ENCODE peak calls at places on chromosomes 5 and 9, in five cellular contexts. I, Z, N, H and U are unnamed samples.

GRCh38 chr9:127723450-127723849 is 7.6 kb downstream of the TTC16 start:
- DNase-seq in H (no peak), I (no peak), N (no peak), Z (no peak), U (no peak)

GRCh38 chr5:128084228-128085167 is 932 bp downstream of the SLC12A2 start:
- DNase-seq in I (peak), H (peak), Z (peak), N (peak), U (peak)

GRCh38 chr5:81971086-81971693 is 633 bp upstream of the ATG10 start:
- DNase-seq in I (no peak), H (peak), Z (peak), N (no peak), U (no peak)

GRCh38 chr9:131410051-131410491 is 16.2 kb downstream of the PRRC2B start:
- DNase-seq in I (no peak), N (no peak), Z (no peak), H (no peak), U (no peak)

GRCh38 chr9:101530076-101530711 is 3.5 kb upstream of the RNF20 start:
- DNase-seq in H (peak), N (peak), Z (peak), I (peak), U (peak)

GRCh38 chr9:16304301-16304700 is 566.2 kb downstream of the BNC2 start:
- DNase-seq in Z (peak), H (no peak), I (peak), N (no peak), U (no peak)

GRCh38 chr5:61299254-61299653 is 32.8 kb upstream of the ZSWIM6 start:
- DNase-seq in I (no peak), N (no peak), Z (no peak), H (no peak), U (no peak)

GRCh38 chr9:110130791-110131416 is 77.1 kb downstream of the C9orf152 start:
- DNase-seq in Z (no peak), N (no peak), H (no peak), I (no peak), U (no peak)

GRCh38 chr5:67164856-67165523 is 31.6 kb downstream of the CD180 start:
- DNase-seq in I (no peak), Z (no peak), N (no peak), H (no peak), U (no peak)

GRCh38 chr5:96794757-96795156 is 13.0 kb downstream of the ERAP1 start:
- DNase-seq in I (no peak), Z (no peak), N (no peak), H (no peak), U (no peak)

GRCh38 chr5:73887688-73888087 is 261.7 kb downstream of the ARHGEF28 start:
- DNase-seq in H (no peak), N (no peak), Z (no peak), I (no peak), U (no peak)

GRCh38 chr5:126103050-126103449 is 320.2 kb upstream of the GRAMD2B start:
- DNase-seq in N (no peak), I (no peak), H (no peak), Z (no peak), U (no peak)

GRCh38 chr9:127805620-127806019 is 2.9 kb downstream of the FPGS start:
- DNase-seq in N (peak), H (no peak), I (peak), Z (peak), U (no peak)

GRCh38 chr9:114238919-114239879 is 83.7 kb upstream of the ORM1 start:
- DNase-seq in H (peak), N (no peak), I (peak), Z (peak), U (no peak)

GRCh38 chr9:132644251-132644650 is 25.5 kb downstream of the DDX31 start:
- DNase-seq in Z (no peak), I (no peak), H (no peak), N (no peak), U (no peak)

GRCh38 chr5:118953652-118954005 is 34.7 kb downstream of the DTWD2 start:
- DNase-seq in H (no peak), I (no peak), N (no peak), Z (no peak), U (no peak)

GRCh38 chr9:124348831-124349230 is 66.4 kb downstream of the PSMB7 start:
- DNase-seq in Z (no peak), N (no peak), I (no peak), H (no peak), U (no peak)

GRCh38 chr5:58127486-58128220 is 332.2 kb downstream of the PLK2 start:
- DNase-seq in I (no peak), N (no peak), Z (no peak), H (no peak), U (no peak)

GRCh38 chr9:111961011-111961410 is 64.4 kb downstream of the UGCG start:
- DNase-seq in H (no peak), Z (no peak), I (no peak), N (no peak), U (no peak)

GRCh38 chr5:132220476-132220875 is 7.2 kb downstream of the P4HA2 start:
- DNase-seq in N (no peak), Z (peak), H (no peak), I (no peak), U (no peak)

GRCh38 chr5:143248822-143249579 is 154.5 kb downstream of the NR3C1 start:
- DNase-seq in I (no peak), N (no peak), H (peak), Z (peak), U (no peak)

GRCh38 chr9:134315716-134316443 is 10.4 kb upstream of the RXRA start:
- DNase-seq in N (no peak), I (no peak), H (no peak), Z (no peak), U (no peak)

GRCh38 chr5:179608131-179608581 is 15.3 kb downstream of the HNRNPH1 start:
- DNase-seq in N (no peak), H (no peak), I (no peak), Z (peak), U (no peak)

GRCh38 chr5:73321757-73322452 is 126.7 kb downstream of the FOXD1 start:
- DNase-seq in Z (no peak), H (peak), I (no peak), N (no peak), U (no peak)

GRCh38 chr5:98268162-98268860 is 505.2 kb upstream of the RGMB start:
- DNase-seq in H (no peak), N (no peak), Z (no peak), I (no peak), U (no peak)

GRCh38 chr9:127562841-127563523 is 49.1 kb upstream of the STXBP1 start:
- DNase-seq in N (no peak), I (no peak), Z (peak), H (peak), U (no peak)

GRCh38 chr5:158155087-158155486 is 296.1 kb upstream of the CLINT1 start:
- DNase-seq in I (no peak), N (no peak), H (no peak), Z (no peak), U (no peak)

GRCh38 chr9:113590991-113591898 is 127.7 kb downstream of the RGS3 start:
- DNase-seq in H (peak), I (peak), Z (peak), N (peak), U (peak)

GRCh38 chr5:52789378-52789777 is 1.7 kb downstream of the ITGA1 start:
- DNase-seq in H (no peak), Z (no peak), I (no peak), N (no peak), U (no peak)

GRCh38 chr9:100309992-100310391 is 42.8 kb downstream of the TEX10 start:
- DNase-seq in I (no peak), N (no peak), H (no peak), Z (no peak), U (no peak)

GRCh38 chr9:76394896-76395244 is 644 bp upstream of the RFK start:
- DNase-seq in N (peak), H (peak), I (peak), Z (peak), U (no peak)

GRCh38 chr5:171770153-171770552 is 15.5 kb upstream of the SMIM23 start:
- DNase-seq in I (peak), H (no peak), N (peak), Z (no peak), U (no peak)

GRCh38 chr5:141855265-141856029 is 22.8 kb downstream of the PCDH1 start:
- DNase-seq in Z (no peak), I (no peak), N (no peak), H (no peak), U (no peak)

GRCh38 chr9:79477955-79478751 is 93.6 kb upstream of the TLE4 start:
- DNase-seq in N (peak), H (peak), I (peak), Z (peak), U (peak)

DNA sequence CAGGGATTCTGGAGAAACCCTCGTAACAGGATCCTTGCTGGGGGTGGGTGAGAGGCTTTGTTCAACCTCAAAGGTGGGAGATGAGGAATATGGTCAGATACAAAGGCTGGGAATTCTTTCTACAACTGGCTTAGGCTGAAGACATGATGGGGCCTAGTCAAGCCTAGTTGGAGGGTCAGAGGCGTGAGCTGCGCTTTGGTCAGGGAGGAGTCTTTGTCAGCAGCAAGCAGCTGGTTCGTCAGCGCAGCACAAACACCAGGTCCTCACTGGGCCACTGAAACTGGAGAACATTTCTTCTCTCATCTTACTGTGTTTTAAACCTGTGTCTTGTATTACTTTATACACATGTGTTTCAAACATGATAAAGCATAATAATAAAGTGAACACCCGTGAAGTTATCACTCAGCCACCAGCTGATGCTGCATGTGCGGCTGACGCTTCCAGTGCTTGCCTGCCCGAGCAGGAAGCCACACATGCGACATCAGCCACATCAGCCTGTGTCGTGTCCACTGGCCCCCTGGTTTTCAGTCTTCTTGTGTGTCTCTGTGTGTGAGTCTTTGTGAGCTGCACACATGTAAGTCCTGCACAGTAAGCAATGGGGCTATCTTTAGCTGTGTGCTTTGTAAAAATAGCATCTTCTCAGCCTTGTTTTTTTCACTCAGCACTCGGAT is 81.5 kb downstream of the WNK2 start:
- DNase-seq in Z (no peak), H (no peak), N (no peak), I (no peak), U (no peak)
- H3K27ac ChIP-seq in Z (no peak), H (no peak), N (no peak), I (no peak), U (no peak)

GRCh38 chr5:160500776-160501175 is 79.1 kb downstream of the PTTG1 start:
- DNase-seq in Z (peak), I (no peak), N (no peak), H (no peak), U (no peak)

GRCh38 chr5:160508780-160509361 is 87.2 kb downstream of the PTTG1 start:
- DNase-seq in Z (peak), H (peak), N (peak), I (peak), U (peak)

GRCh38 chr5:160506006-160507004 is 84.7 kb downstream of the PTTG1 start:
- DNase-seq in H (no peak), I (peak), N (peak), Z (peak), U (no peak)

GRCh38 chr5:160507181-160507811 is 85.6 kb downstream of the PTTG1 start:
- DNase-seq in I (no peak), Z (peak), H (no peak), N (no peak), U (no peak)

DNA sequence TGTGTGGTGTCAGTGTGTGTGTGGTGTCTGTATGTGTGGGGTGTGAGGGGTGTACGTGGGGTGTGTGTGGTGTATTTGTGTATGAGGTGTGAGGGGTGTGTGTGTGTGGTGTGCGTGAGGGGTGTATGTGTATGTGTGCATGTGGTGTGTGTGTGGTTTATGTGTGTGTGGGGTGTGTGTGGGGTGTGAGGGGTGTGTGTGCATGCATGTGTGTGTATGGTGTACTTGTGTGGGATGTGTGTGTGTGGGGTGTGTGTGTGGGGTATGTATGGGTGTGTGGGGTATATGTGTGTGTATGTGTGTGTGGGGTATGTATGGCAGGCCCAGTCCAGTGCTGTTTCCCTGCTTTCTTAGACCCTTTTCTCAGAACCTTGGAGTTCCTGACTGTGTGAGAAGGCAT is 83.3 kb downstream of the PTTG1 start:
- DNase-seq in Z (no peak), H (no peak), N (no peak), I (no peak), U (no peak)
- H2BK12ac ChIP-seq in Z (no peak), H (no peak), N (no peak), I (no peak), U (no peak)

GRCh38 chr9:33032292-33032691 is 7.2 kb downstream of the DNAJA1 start:
- DNase-seq in Z (peak), I (no peak), H (no peak), N (no peak), U (no peak)

GRCh38 chr9:33025572-33026347 is 687 bp downstream of the DNAJA1 start:
- DNase-seq in I (peak), N (peak), Z (peak), H (peak), U (no peak)

GRCh38 chr9:33032865-33033264 is 7.8 kb downstream of the DNAJA1 start:
- DNase-seq in N (no peak), I (no peak), H (no peak), Z (peak), U (no peak)

GRCh38 chr9:33030285-33030684 is 5.2 kb downstream of the DNAJA1 start:
- DNase-seq in N (no peak), I (no peak), H (no peak), Z (peak), U (no peak)

DNA sequence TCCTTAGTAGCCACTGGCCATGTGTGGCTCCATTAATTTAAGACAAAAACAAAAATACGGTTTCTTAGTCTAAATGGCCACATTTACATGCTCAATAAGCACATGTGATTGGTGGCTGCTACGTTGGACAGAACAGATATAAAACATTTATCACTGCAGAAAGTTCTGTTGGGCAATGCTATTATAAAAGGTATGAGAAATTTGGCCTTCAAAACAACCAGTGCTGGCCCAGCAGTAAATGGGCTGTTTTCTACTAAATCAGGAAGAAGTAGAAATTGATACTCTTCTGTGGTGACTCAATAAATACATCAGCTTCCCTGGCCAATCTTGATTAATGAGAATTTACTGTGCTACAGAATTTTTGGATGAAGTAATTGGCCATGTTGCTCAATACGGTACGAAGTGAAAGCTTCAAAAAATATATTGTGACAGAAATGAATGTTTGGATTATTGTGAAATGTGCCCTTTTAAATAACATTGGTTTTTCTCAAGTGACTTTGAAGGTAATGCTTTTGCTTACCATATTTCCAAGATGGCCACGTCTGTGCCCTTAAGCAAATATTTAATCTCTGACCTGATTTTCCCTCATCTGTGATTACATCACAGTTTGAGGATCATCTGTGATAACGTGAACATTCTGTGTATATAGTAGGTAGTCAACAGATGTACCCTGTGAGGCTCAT is 4.2 kb downstream of the DNAJA1 start:
- DNase-seq in Z (peak), N (no peak), I (no peak), H (peak), U (no peak)
- H3K4me2 ChIP-seq in Z (no peak), N (no peak), I (no peak), H (no peak), U (no peak)

GRCh38 chr5:78591972-78592700 is 56.4 kb downstream of the LHFPL2 start:
- DNase-seq in N (no peak), H (no peak), Z (no peak), I (no peak), U (no peak)
- H3K27ac ChIP-seq in N (no peak), H (no peak), Z (no peak), I (no peak), U (no peak)

GRCh38 chr5:14594378-14595074 is 12.9 kb downstream of the OTULINL start:
- DNase-seq in N (no peak), H (no peak), I (no peak), Z (no peak), U (no peak)

GRCh38 chr5:14595877-14596276 is 14.3 kb downstream of the OTULINL start:
- DNase-seq in H (peak), N (no peak), I (no peak), Z (peak), U (no peak)

GRCh38 chr5:14595189-14595588 is 13.6 kb downstream of the OTULINL start:
- DNase-seq in N (no peak), H (peak), Z (peak), I (no peak), U (no peak)

GRCh38 chr5:14598225-14598624 is 16.6 kb downstream of the OTULINL start:
- DNase-seq in N (no peak), Z (no peak), H (no peak), I (no peak), U (no peak)

GRCh38 chr5:14597080-14597479 is 15.5 kb downstream of the OTULINL start:
- DNase-seq in N (no peak), I (no peak), H (no peak), Z (no peak), U (no peak)
- H2BK12ac ChIP-seq in N (no peak), I (no peak), H (no peak), Z (no peak), U (no peak)

GRCh38 chr9:136765041-136765440 is 723 bp upstream of the LCN15 start:
- DNase-seq in Z (no peak), H (no peak), I (peak), N (no peak), U (no peak)
- H3K4me2 ChIP-seq in Z (no peak), H (no peak), I (no peak), N (no peak), U (no peak)

GRCh38 chr9:94921072-94921471 is 194.6 kb downstream of the AOPEP start:
- DNase-seq in I (no peak), H (peak), N (no peak), Z (peak), U (no peak)

GRCh38 chr9:94922098-94922607 is 195.7 kb downstream of the AOPEP start:
- DNase-seq in H (peak), Z (peak), N (no peak), I (no peak), U (no peak)

GRCh38 chr9:94921656-94922055 is 195.2 kb downstream of the AOPEP start:
- DNase-seq in H (no peak), I (no peak), N (no peak), Z (no peak), U (no peak)

GRCh38 chr9:94919376-94920098 is 193.0 kb downstream of the AOPEP start:
- DNase-seq in N (no peak), Z (peak), H (peak), I (no peak), U (no peak)

DNA sequence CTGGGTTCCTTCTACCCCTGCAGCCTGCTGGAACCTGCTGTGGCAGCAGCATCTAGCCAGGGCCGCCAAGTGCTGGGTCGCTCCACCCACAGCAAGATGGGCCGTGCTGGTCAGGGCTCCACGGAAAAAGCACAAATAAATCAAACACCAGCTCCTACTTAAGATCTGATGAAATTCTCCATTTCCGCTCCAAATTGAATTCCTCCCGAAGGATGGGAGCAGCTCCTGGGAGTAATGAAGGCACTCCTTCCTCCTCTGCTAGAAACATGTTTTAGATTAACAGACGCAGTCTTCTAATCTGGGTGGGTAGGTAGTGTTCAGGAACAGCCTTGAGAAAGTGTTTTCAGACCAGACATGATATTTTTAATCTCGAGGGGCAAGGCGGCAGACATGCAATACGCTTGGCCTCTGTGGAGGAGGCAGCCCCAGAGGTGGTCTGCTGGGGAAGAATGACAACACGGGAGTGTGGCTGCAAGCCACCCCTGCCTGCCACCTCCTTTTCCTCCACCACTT is 194.0 kb downstream of the AOPEP start:
- DNase-seq in N (no peak), I (no peak), Z (peak), H (peak), U (no peak)
- H3K27ac ChIP-seq in N (no peak), I (no peak), Z (peak), H (peak), U (peak)

GRCh38 chr5:173161148-173161547 is 16.8 kb downstream of the BNIP1 start:
- DNase-seq in H (no peak), N (no peak), Z (no peak), I (no peak), U (no peak)
- H2BK12ac ChIP-seq in H (no peak), N (no peak), Z (no peak), I (no peak), U (no peak)